ENCODE peak calls at places on chromosomes 2 and 18, in eight cellular contexts. B is esophagus squamous epithelium, Z is brain microvascular endothelial cell, O is prostate gland, X is colonic mucosa, Y is K562, H is fibroblast of the aortic adventitia, W is fibroblast of lung. N is an unnamed sample.
A peak's percentile ranks its signal among the peaks of the same experiment; 100 is the strongest.

GRCh38 chr2:123015186-123015585 is 1009.9 kb upstream of the CNTNAP5 start:
- DNase-seq in B (no peak), Z (no peak), O (no peak), X (no peak), Y (no peak), H (no peak), W (no peak), N (no peak)

GRCh38 chr18:42053188-42053781 is 98.3 kb downstream of the PIK3C3 start:
- DNase-seq in B (no peak), Z (peak; percentile 29), O (peak; percentile 6), X (peak; percentile 50), Y (peak; percentile 61), H (peak; percentile 80), W (peak; percentile 51), N (peak; percentile 38)

GRCh38 chr2:39875182-39875913 is 96.3 kb upstream of the THUMPD2 start:
- DNase-seq in B (no peak), Z (peak; percentile 89), O (no peak), X (peak; percentile 22), Y (no peak), H (peak; percentile 97), W (peak; percentile 96), N (peak; percentile 86)

GRCh38 chr18:79569720-79570119 is 109.9 kb upstream of the CTDP1 start:
- DNase-seq in B (no peak), Z (no peak), O (no peak), X (peak; percentile 18), Y (no peak), H (no peak), W (no peak), N (no peak)

GRCh38 chr18:23824704-23825103 is 135.5 kb downstream of the LAMA3 start:
- DNase-seq in B (no peak), Z (no peak), O (no peak), X (no peak), Y (no peak), H (peak; percentile 35), W (peak; percentile 65), N (no peak)

GRCh38 chr2:40178971-40179370 is 272.9 kb downstream of the SLC8A1 start:
- DNase-seq in B (no peak), Z (no peak), O (no peak), X (no peak), Y (no peak), H (no peak), W (peak; percentile 19), N (no peak)

GRCh38 chr18:2083691-2084090 is 487.6 kb downstream of the METTL4 start:
- DNase-seq in B (no peak), Z (no peak), O (no peak), X (no peak), Y (peak; percentile 54), H (no peak), W (no peak), N (no peak)

GRCh38 chr18:51666717-51667320 is 469.3 kb upstream of the MEX3C start:
- DNase-seq in B (no peak), Z (peak; percentile 24), O (no peak), X (no peak), Y (no peak), H (peak; percentile 16), W (peak; percentile 11), N (peak; percentile 40)

GRCh38 chr2:238912228-238912915 is 64.5 kb downstream of the TWIST2 start:
- DNase-seq in B (no peak), Z (no peak), O (no peak), X (no peak), Y (no peak), H (no peak), W (no peak), N (no peak)

GRCh38 chr18:37985126-37985525 is 419.5 kb upstream of the CELF4 start:
- DNase-seq in B (no peak), Z (no peak), O (no peak), X (no peak), Y (no peak), H (no peak), W (no peak), N (no peak)

GRCh38 chr2:164474873-164475272 is 146.4 kb downstream of the GRB14 start:
- DNase-seq in B (no peak), Z (no peak), O (no peak), X (no peak), Y (no peak), H (no peak), W (no peak), N (no peak)

GRCh38 chr2:164478205-164478604 is 143.1 kb downstream of the GRB14 start:
- DNase-seq in B (no peak), Z (no peak), O (no peak), X (no peak), Y (no peak), H (no peak), W (no peak), N (no peak)

DNA sequence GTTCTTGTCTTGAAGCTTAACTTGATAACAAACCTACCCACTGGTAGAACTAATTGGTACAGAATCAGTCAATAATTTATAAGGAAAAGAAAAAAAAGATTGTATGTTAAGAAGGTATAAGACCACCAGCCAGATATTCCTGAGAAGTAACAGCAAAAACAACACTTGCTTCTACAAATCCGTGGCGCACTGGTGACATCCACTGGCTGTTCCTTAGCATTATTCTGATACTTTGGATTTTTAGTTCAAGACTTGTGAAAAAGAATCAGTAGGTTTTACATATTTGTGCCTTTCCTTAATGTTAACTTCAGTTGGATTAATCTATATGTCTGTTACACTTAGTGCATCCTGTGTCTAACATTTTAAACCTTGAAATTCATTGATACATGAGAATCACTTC is 141.8 kb downstream of the GRB14 start:
- DNase-seq in B (no peak), Z (peak; percentile 30), O (no peak), X (no peak), Y (no peak), H (peak; percentile 63), W (peak; percentile 45), N (peak; percentile 47)
- TF ChIP-seq CTCF in B (no peak), Z (peak; percentile 64), O (no peak), X (no peak), Y (no peak), H (peak; percentile 41), W (peak; percentile 41), N (peak; percentile 62)

DNA sequence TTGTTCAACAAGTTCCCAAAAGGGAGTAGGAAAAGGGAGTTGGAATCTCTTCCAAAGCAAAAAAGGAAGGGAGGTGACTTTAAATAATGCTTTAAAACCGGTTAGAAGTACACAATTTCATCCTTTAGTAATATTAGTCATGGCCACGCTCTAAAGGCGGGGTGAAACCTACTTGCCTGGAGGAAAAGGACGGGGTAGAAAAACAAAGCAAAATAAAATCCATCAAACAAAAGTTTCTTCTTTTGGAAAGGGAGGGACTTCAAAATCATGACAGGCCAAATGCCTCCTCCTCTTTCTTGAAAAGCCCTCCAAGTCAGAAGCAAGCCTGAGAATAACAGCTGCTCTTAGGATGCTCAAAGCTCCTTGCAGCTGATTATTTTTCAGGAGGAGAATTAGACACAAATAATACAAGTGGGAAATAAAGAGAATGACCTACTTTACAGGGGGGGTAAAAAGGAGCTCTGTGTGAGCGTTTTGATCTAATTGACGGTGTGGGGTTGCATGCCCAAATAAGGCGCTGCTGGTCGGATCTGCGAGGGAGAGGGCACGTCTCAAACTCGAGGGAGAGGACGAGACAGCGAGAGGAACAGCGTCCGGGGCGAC is 1.8 kb upstream of the NPAS2 start:
- DNase-seq in B (no peak), Z (peak; percentile 53), O (peak; percentile 49), X (no peak), Y (no peak), H (peak; percentile 50), W (peak; percentile 34), N (no peak)
- H3K4me3 ChIP-seq in B (peak overlapping the region; percentile 92), Z (peak overlapping the region; percentile 73), O (peak overlapping the region; percentile 74), X (peak overlapping the region; percentile 70), Y (no peak overlapping the region), H (peak overlapping the region; percentile 86), W (peak overlapping the region; percentile 66), N (peak overlapping the region; percentile 52)

DNA sequence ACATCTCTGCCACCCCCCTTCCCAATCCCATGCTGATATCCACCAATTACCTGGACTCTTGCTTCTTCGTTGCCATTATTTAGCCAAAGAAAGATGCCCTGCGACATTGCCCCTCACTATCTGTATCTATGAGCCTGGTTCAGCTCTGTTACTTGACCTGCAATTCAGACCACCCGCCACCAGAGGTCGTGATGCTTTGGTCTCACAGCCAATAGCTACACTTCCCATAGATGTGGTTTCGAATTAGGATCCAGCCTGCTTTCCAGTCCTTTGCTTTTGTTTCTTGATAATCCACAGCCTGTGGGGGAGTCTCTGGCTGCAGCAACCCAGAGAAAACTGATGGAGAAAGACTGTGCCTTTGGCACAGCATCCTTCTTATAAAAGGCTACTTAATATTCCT is 239.4 kb downstream of the KLHL29 start:
- DNase-seq in B (no peak), Z (no peak), O (no peak), X (peak; percentile 39), Y (peak; percentile 51), H (no peak), W (no peak), N (no peak)
- TF ChIP-seq CTCF in B (peak; percentile 23), Z (peak; percentile 76), O (no peak), X (peak; percentile 9), Y (peak; percentile 57), H (peak; percentile 55), W (peak; percentile 39), N (peak; percentile 53)

GRCh38 chr2:61181382-61182058 is 19.5 kb downstream of the C2orf74 start:
- DNase-seq in B (no peak), Z (no peak), O (no peak), X (no peak), Y (no peak), H (peak; percentile 37), W (no peak), N (no peak)
- H3K4me3 ChIP-seq in B (peak overlapping the region; percentile 22), Z (no peak overlapping the region), O (no peak overlapping the region), X (no peak overlapping the region), Y (no peak overlapping the region), H (peak overlapping the region; percentile 19), W (no peak overlapping the region), N (no peak overlapping the region)

GRCh38 chr2:27652341-27652740 is 11.1 kb downstream of the SUPT7L start:
- DNase-seq in B (no peak), Z (no peak), O (no peak), X (no peak), Y (no peak), H (no peak), W (no peak), N (no peak)

GRCh38 chr2:27651056-27651455 is 12.4 kb downstream of the SUPT7L start:
- DNase-seq in B (no peak), Z (peak; percentile 27), O (no peak), X (no peak), Y (no peak), H (no peak), W (peak; percentile 45), N (no peak)

GRCh38 chr2:27645197-27645596 is 16.3 kb downstream of the GPN1 start:
- DNase-seq in B (no peak), Z (no peak), O (no peak), X (no peak), Y (no peak), H (no peak), W (no peak), N (no peak)

GRCh38 chr2:27647737-27648136 is 15.7 kb downstream of the SUPT7L start:
- DNase-seq in B (no peak), Z (no peak), O (no peak), X (no peak), Y (peak; percentile 36), H (no peak), W (no peak), N (no peak)

DNA sequence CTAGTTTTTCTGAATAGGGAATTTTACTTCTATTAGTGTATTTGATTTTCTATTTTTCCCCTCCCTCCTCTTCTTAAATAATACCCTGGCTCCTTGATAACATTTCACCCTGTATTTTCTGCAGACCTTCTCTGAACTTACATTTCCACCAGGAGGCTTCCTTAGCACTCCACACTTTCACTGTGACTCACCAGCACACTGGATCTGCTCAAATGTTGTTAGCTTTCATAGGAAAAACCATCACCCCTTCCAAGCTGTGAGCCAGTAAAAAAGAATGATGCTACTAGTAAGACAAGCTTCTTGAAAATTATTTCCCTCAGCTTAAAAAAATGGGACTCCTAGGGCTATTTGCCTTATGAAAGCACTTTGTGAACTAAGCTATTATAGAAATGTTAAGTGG is 16.1 kb downstream of the SUPT7L start:
- DNase-seq in B (no peak), Z (peak; percentile 24), O (no peak), X (no peak), Y (no peak), H (peak; percentile 27), W (peak; percentile 62), N (no peak)
- TF ChIP-seq CTCF in B (no peak), Z (no peak), O (no peak), X (no peak), Y (no peak), H (no peak), W (no peak), N (no peak)